ENCODE peak calls at places on chromosomes 1 and 21, in nine cellular contexts. R is body of pancreas, D is prostate gland, L is heart right ventricle, X is GM23338, S is progenitor cell of endocrine pancreas, P is NB4, M is uterus, Y is foreskin fibroblast. C is an unnamed sample.

GRCh38 chr1:87221008-87221407 is 107.7 kb upstream of the LMO4 start:
- DNase-seq in R (no peak), D (no peak), L (no peak), X (no peak), S (no peak), P (no peak), M (no peak), Y (no peak), C (no peak)

GRCh38 chr1:247212914-247213617 is 41.2 kb upstream of the ZNF124 start:
- DNase-seq in R (no peak), D (no peak), L (no peak), X (no peak), S (no peak), P (no peak), M (no peak), Y (no peak), C (no peak)

GRCh38 chr1:27726173-27726793 is 522 bp downstream of the FAM76A start:
- DNase-seq in R (peak; percentile 45), D (peak; percentile 27), L (peak; percentile 54), X (peak; percentile 67), S (peak; percentile 41), P (peak; percentile 66), M (peak; percentile 51), Y (peak; percentile 15), C (peak; percentile 23)

GRCh38 chr1:44212355-44213221 is 683 bp upstream of the DMAP1 start:
- DNase-seq in R (no peak), D (no peak), L (no peak), X (no peak), S (no peak), P (peak; percentile 16), M (no peak), Y (no peak), C (no peak)

GRCh38 chr1:110548381-110548780 is 29.4 kb upstream of the KCNA10 start:
- DNase-seq in R (peak; percentile 16), D (no peak), L (no peak), X (peak; percentile 75), S (peak; percentile 40), P (peak; percentile 15), M (no peak), Y (no peak), C (no peak)

GRCh38 chr1:230068952-230069684 is 2.1 kb downstream of the GALNT2 start:
- DNase-seq in R (peak; percentile 50), D (peak; percentile 21), L (no peak), X (no peak), S (no peak), P (peak; percentile 28), M (no peak), Y (no peak), C (no peak)

GRCh38 chr1:228408869-228409805 is 2.5 kb upstream of the TRIM11 start:
- DNase-seq in R (no peak), D (no peak), L (no peak), X (no peak), S (no peak), P (no peak), M (no peak), Y (no peak), C (no peak)

GRCh38 chr1:199742547-199742946 is 285.0 kb upstream of the NR5A2 start:
- DNase-seq in R (peak; percentile 28), D (no peak), L (no peak), X (no peak), S (no peak), P (peak; percentile 84), M (no peak), Y (peak; percentile 87), C (peak; percentile 84)

GRCh38 chr1:39859859-39860812 is 23.2 kb downstream of the TRIT1 start:
- DNase-seq in R (no peak), D (no peak), L (no peak), X (no peak), S (no peak), P (no peak), M (no peak), Y (no peak), C (no peak)

GRCh38 chr1:221706191-221706590 is 35.7 kb downstream of the DUSP10 start:
- DNase-seq in R (no peak), D (no peak), L (no peak), X (no peak), S (no peak), P (no peak), M (no peak), Y (no peak), C (no peak)

GRCh38 chr1:57431400-57431799 is 7.5 kb upstream of the DAB1 start:
- DNase-seq in R (no peak), D (no peak), L (no peak), X (no peak), S (no peak), P (no peak), M (no peak), Y (no peak), C (no peak)

GRCh38 chr1:85220756-85221166 is 19.9 kb upstream of the SYDE2 start:
- DNase-seq in R (no peak), D (no peak), L (no peak), X (no peak), S (no peak), P (no peak), M (no peak), Y (no peak), C (no peak)

DNA sequence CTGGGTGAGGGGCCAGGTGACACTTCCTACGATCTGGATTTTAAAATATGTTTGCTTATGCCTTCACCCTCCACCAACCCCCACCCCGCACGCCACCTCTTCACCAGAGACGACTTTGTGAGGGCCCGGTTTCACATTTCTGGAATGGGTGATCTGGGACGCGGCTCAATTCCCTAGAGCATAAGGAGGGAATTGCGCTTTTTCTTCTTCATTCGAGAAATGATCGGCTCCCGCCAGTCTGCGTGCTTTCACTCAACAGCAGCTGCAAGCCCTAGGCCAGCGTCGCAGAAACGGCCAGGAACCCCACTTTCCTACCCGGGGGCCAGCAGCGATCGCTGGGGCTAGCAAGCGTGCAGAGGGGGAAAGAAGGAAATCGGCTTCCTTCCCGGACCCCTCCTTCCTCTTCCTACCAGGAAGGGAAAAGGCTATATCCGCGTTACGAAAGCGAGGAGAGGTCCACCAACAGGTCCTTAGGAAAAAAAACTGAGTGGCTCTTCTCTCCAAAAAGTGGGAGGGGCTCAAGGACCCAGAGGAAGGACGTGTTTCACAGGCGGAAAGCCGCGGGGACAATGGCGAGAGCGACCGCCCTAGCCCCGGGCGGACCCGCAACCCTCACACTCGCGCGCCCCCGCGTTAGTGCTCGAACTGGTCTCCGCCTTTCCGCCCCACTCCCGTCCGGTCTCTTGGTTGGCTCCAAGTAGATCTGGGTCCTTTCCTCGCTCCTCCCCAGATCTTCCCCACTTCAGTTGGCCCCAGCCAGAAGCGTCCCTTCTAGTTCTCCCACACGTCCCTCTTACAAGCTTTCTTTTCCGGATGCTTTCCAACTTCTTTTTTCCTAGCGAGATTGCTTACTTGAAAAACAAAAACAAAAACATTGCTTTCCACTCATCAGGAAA is 1.1 kb upstream of the ADAMTS1 start:
- DNase-seq in R (peak; percentile 71), D (peak; percentile 40), L (peak; percentile 88), X (peak; percentile 81), S (peak; percentile 42), P (no peak), M (peak; percentile 91), Y (peak; percentile 92), C (peak; percentile 76)
- TF ChIP-seq CTCF in R (peak; percentile 38), D (no peak), L (no peak), X (no peak), S (no peak), P (no peak), M (peak; percentile 34), Y (no peak), C (peak; percentile 35)

DNA sequence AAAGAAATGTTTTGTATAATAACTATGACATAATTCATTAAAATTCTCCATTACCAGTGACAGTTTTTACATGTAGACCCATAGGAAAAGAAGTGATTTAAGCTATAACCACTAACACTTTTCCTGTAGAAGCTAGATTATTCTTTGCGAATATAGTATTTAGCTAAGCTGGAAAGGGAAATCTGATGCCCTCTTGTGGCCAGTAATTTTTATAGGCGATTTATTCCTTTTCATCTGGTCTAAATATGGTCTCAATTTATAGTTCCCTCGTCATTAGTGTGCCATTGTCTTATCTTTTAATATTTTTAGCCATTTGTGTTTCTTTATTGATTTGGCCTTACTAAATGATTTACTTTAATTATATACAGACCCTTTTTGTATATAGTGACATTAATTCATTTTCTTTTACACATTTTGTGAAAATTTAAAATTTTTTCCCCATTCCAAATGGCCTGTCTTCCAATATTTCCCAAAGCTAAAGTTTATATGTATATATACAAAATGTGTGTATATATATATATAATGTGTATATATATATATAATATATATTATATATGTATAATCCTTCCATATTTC is 26.7 kb downstream of the BTG3 start:
- DNase-seq in R (peak; percentile 28), D (no peak), L (no peak), X (peak; percentile 61), S (no peak), P (peak; percentile 43), M (no peak), Y (peak; percentile 25), C (peak; percentile 48)
- TF ChIP-seq CTCF in R (peak; percentile 73), D (peak; percentile 76), L (peak; percentile 68), X (peak; percentile 51), S (peak; percentile 73), P (peak; percentile 16), M (peak; percentile 56), Y (peak; percentile 56), C (peak; percentile 88)

GRCh38 chr1:116855788-116856187 is 53.9 kb upstream of the PTGFRN start:
- DNase-seq in R (no peak), D (no peak), L (no peak), X (no peak), S (no peak), P (no peak), M (no peak), Y (peak; percentile 82), C (peak; percentile 42)
- TF ChIP-seq CTCF in R (no peak), D (no peak), L (no peak), X (no peak), S (no peak), P (no peak), M (no peak), Y (no peak), C (no peak)

DNA sequence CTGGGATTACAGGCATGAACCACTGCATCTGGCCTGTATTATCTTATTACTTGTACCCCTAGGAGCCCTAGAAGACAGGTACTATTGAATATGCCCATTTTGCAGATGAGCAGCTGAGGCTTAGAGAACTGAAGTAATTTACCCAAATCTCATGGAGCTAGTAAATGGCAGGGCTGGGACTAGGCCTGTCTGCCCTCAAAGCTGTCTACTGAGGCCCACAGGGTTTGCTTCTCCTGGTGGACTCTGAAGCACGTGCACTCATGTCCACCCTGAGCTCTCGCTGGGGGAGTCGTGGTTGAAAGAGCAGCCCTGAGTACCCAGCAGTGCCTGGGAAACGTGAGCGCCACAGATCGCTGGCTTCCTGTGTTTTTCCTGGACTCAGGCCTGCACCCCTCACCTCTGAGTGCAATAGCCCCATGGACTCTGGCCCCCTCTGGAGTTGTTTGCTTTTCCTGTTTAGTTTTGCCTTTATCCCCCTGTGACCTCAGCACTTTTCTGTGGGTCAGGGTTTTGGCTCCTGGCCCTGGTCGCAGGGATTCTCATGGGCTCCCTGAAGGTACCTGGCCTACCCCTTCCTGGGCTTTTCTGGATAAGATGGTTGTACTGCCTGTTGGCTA is 52.4 kb downstream of the ARHGEF10L start:
- DNase-seq in R (no peak), D (no peak), L (no peak), X (no peak), S (no peak), P (no peak), M (no peak), Y (no peak), C (no peak)
- TF ChIP-seq CTCF in R (no peak), D (no peak), L (no peak), X (no peak), S (no peak), P (no peak), M (no peak), Y (no peak), C (no peak)

C was measured in HFFc6.